ENCODE peak calls at places on chromosomes 13 and 19, in six cellular contexts. D, R, M, G, T and C are unnamed samples.

GRCh38 chr19:45137179-45137761 is 23.5 kb downstream of the NKPD1 start:
- DNase-seq in D (no peak), R (no peak), M (no peak), G (no peak), T (no peak), C (peak; percentile 61)

GRCh38 chr19:30227661-30228112 is 144.5 kb upstream of the ZNF536 start:
- DNase-seq in D (peak; percentile 46), R (peak; percentile 60), M (peak; percentile 42), G (peak; percentile 84), T (no peak), C (peak; percentile 67)

GRCh38 chr13:97495678-97496077 is 61.7 kb downstream of the RAP2A start:
- DNase-seq in D (no peak), R (no peak), M (peak; percentile 20), G (no peak), T (no peak), C (no peak)

GRCh38 chr13:73416093-73416492 is 357.3 kb downstream of the KLF5 start:
- DNase-seq in D (no peak), R (no peak), M (no peak), G (no peak), T (no peak), C (no peak)

GRCh38 chr19:15928321-15928720 is 6.0 kb downstream of the CYP4F11 start:
- DNase-seq in D (no peak), R (no peak), M (no peak), G (no peak), T (no peak), C (no peak)

GRCh38 chr13:36965767-36966166 is 33.4 kb downstream of the ALG5 start:
- DNase-seq in D (no peak), R (no peak), M (peak; percentile 88), G (no peak), T (no peak), C (no peak)

GRCh38 chr13:110130431-110130830 is 176.5 kb downstream of the COL4A1 start:
- DNase-seq in D (no peak), R (no peak), M (no peak), G (no peak), T (no peak), C (no peak)

GRCh38 chr19:5147971-5148793 is 179.3 kb downstream of the KDM4B start:
- DNase-seq in D (peak; percentile 24), R (no peak), M (no peak), G (no peak), T (no peak), C (no peak)

GRCh38 chr13:80945328-80945727 is 604.4 kb upstream of the SPRY2 start:
- DNase-seq in D (no peak), R (no peak), M (no peak), G (peak; percentile 70), T (no peak), C (peak; percentile 8)

GRCh38 chr19:58570770-58571574 is 2.2 kb downstream of the MZF1 start:
- DNase-seq in D (no peak), R (no peak), M (no peak), G (no peak), T (peak; percentile 46), C (peak; percentile 5)

GRCh38 chr19:45110811-45111210 is 17.8 kb downstream of the PPP1R37 start:
- DNase-seq in D (no peak), R (no peak), M (no peak), G (no peak), T (no peak), C (no peak)

GRCh38 chr13:96141032-96141431 is 51.1 kb downstream of the HS6ST3 start:
- DNase-seq in D (no peak), R (no peak), M (peak; percentile 16), G (no peak), T (no peak), C (no peak)

GRCh38 chr13:22837980-22838615 is 342.7 kb upstream of the SGCG start:
- DNase-seq in D (no peak), R (no peak), M (no peak), G (no peak), T (no peak), C (no peak)

GRCh38 chr19:30255783-30256509 is 116.2 kb upstream of the ZNF536 start:
- DNase-seq in D (no peak), R (no peak), M (no peak), G (no peak), T (no peak), C (no peak)

GRCh38 chr19:9139609-9140158 is 513 bp upstream of the ZNF317 start:
- DNase-seq in D (no peak), R (no peak), M (peak; percentile 12), G (no peak), T (no peak), C (no peak)

GRCh38 chr19:30327331-30327730 is 44.9 kb upstream of the ZNF536 start:
- DNase-seq in D (no peak), R (no peak), M (no peak), G (no peak), T (no peak), C (no peak)

GRCh38 chr19:31499826-31500539 is 150.7 kb upstream of the TSHZ3 start:
- DNase-seq in D (no peak), R (no peak), M (no peak), G (no peak), T (no peak), C (no peak)

GRCh38 chr19:3508771-3509535 is 2.8 kb downstream of the FZR1 start:
- DNase-seq in D (no peak), R (no peak), M (no peak), G (no peak), T (no peak), C (no peak)

GRCh38 chr13:103839460-103839859 is 773.2 kb upstream of the SLC10A2 start:
- DNase-seq in D (no peak), R (no peak), M (no peak), G (no peak), T (no peak), C (no peak)

GRCh38 chr13:98207411-98207810 is 30.3 kb upstream of the RNF113B start:
- DNase-seq in D (no peak), R (no peak), M (no peak), G (no peak), T (no peak), C (peak; percentile 19)

GRCh38 chr13:103539265-103539664 is 473.0 kb upstream of the SLC10A2 start:
- DNase-seq in D (no peak), R (no peak), M (no peak), G (peak; percentile 48), T (no peak), C (no peak)

GRCh38 chr13:50081106-50081898 is 66.1 kb downstream of the KCNRG start:
- DNase-seq in D (peak; percentile 38), R (peak; percentile 62), M (no peak), G (no peak), T (peak; percentile 66), C (peak; percentile 56)

GRCh38 chr13:97279913-97280312 is 57.8 kb downstream of the MBNL2 start:
- DNase-seq in D (no peak), R (no peak), M (no peak), G (no peak), T (no peak), C (no peak)

GRCh38 chr19:30063184-30064020 is 121.4 kb downstream of the URI1 start:
- DNase-seq in D (no peak), R (no peak), M (no peak), G (no peak), T (no peak), C (no peak)

GRCh38 chr13:108700421-108701170 is 71.2 kb downstream of the MYO16 start:
- DNase-seq in D (no peak), R (no peak), M (peak; percentile 32), G (no peak), T (no peak), C (no peak)

GRCh38 chr19:48881741-48882657 is 9.8 kb downstream of the PPP1R15A start:
- DNase-seq in D (no peak), R (peak; percentile 38), M (peak; percentile 26), G (no peak), T (no peak), C (no peak)

GRCh38 chr19:48879025-48879572 is 6.9 kb downstream of the PPP1R15A start:
- DNase-seq in D (no peak), R (no peak), M (peak; percentile 27), G (no peak), T (no peak), C (no peak)

GRCh38 chr19:48878219-48879024 is 6.2 kb downstream of the PPP1R15A start:
- DNase-seq in D (no peak), R (peak; percentile 85), M (peak; percentile 62), G (no peak), T (no peak), C (peak; percentile 75)

GRCh38 chr19:48874309-48875135 is 2.3 kb downstream of the PPP1R15A start:
- DNase-seq in D (peak; percentile 31), R (peak; percentile 22), M (peak; percentile 72), G (no peak), T (peak; percentile 61), C (peak; percentile 47)

GRCh38 chr19:48877900-48878218 is 5.6 kb downstream of the PPP1R15A start:
- DNase-seq in D (no peak), R (no peak), M (peak; percentile 57), G (no peak), T (no peak), C (no peak)
- H3K4me1 ChIP-seq in D (peaks cover 35% of the 10 kb centered on the region), R (peaks cover 38% of the 10 kb centered on the region), M (peaks cover 22% of the 10 kb centered on the region), G (peaks cover 33% of the 10 kb centered on the region), T (peaks cover 9% of the 10 kb centered on the region), C (peaks cover 71% of the 10 kb centered on the region)

GRCh38 chr13:94143624-94144350 is 335.7 kb downstream of the DCT start:
- DNase-seq in D (no peak), R (no peak), M (no peak), G (no peak), T (no peak), C (no peak)
- H3K4me1 ChIP-seq in D (no peaks in the 10 kb centered on the region), R (no peaks in the 10 kb centered on the region), M (no peaks in the 10 kb centered on the region), G (peaks cover 7% of the 10 kb centered on the region), T (no peaks in the 10 kb centered on the region), C (no peaks in the 10 kb centered on the region)

DNA sequence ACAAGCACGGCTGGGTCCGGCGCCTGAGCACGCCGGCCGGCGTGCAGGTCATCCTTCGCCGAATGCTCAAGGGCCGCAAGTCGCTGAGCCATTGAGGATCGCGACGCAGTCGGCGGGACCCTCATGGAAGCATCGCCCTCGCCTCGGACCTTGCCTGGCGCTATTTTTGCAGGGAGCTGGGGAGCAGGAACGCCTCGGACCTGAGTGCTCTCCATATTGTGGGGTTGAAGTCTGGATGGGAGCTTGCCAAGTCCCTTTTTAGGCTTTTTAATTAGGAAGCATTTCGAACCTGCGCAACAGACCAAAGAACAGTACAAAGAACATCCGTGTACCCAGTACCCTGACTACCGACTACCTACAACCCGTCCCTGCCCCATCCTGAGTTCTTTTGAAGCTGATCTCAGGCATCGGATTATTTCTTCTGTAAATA is 628 bp downstream of the MRPL34 start:
- DNase-seq in D (no peak), R (peak; percentile 26), M (no peak), G (no peak), T (no peak), C (no peak)
- H3K4me1 ChIP-seq in D (peaks cover 43% of the 10 kb centered on the region), R (peaks cover 57% of the 10 kb centered on the region), M (peaks cover 48% of the 10 kb centered on the region), G (peaks cover 18% of the 10 kb centered on the region), T (peaks cover 9% of the 10 kb centered on the region), C (peaks cover 67% of the 10 kb centered on the region)

GRCh38 chr19:43633520-43633919 is 6.1 kb downstream of the CADM4 start:
- DNase-seq in D (no peak), R (no peak), M (no peak), G (no peak), T (no peak), C (no peak)

GRCh38 chr19:43634068-43634467 is 5.6 kb downstream of the CADM4 start:
- DNase-seq in D (no peak), R (no peak), M (no peak), G (no peak), T (no peak), C (no peak)

GRCh38 chr19:43636121-43636683 is 3.4 kb downstream of the CADM4 start:
- DNase-seq in D (no peak), R (no peak), M (no peak), G (peak; percentile 45), T (no peak), C (no peak)

GRCh38 chr19:43634516-43634876 is 5.2 kb downstream of the CADM4 start:
- DNase-seq in D (no peak), R (no peak), M (no peak), G (no peak), T (no peak), C (no peak)

GRCh38 chr19:43634877-43635560 is 4.6 kb downstream of the CADM4 start:
- DNase-seq in D (no peak), R (no peak), M (no peak), G (peak; percentile 75), T (peak; percentile 65), C (no peak)
- H3K4me1 ChIP-seq in D (peaks cover 2% of the 10 kb centered on the region), R (peaks cover 5% of the 10 kb centered on the region), M (peaks cover 29% of the 10 kb centered on the region), G (peaks cover 42% of the 10 kb centered on the region), T (peaks cover 3% of the 10 kb centered on the region), C (peaks cover 2% of the 10 kb centered on the region)